ENCODE peak calls at places on chromosomes 13 and 19, in six cellular contexts. One of them, this sample, is unnamed.

GRCh38 chr13:48539550-48539949 is 6.7 kb upstream of the RCBTB2 start:
- DNase-seq in heart right ventricle: no peak
- DNase-seq in cardiac fibroblast: peak
- DNase-seq in esophagus muscularis mucosa: no peak
- DNase-seq in fibroblast of lung: no peak
- DNase-seq in brain microvascular endothelial cell: no peak
- DNase-seq in this sample: no peak

GRCh38 chr13:99766641-99767045 is 204.9 kb downstream of the ZIC5 start:
- DNase-seq in brain microvascular endothelial cell: peak
- DNase-seq in esophagus muscularis mucosa: no peak
- DNase-seq in fibroblast of lung: no peak
- DNase-seq in heart right ventricle: no peak
- DNase-seq in cardiac fibroblast: no peak
- DNase-seq in this sample: no peak

GRCh38 chr13:100465558-100465957 is 123.0 kb downstream of the GGACT start:
- DNase-seq in heart right ventricle: no peak
- DNase-seq in esophagus muscularis mucosa: no peak
- DNase-seq in brain microvascular endothelial cell: no peak
- DNase-seq in cardiac fibroblast: no peak
- DNase-seq in fibroblast of lung: no peak
- DNase-seq in this sample: no peak

GRCh38 chr19:30360378-30361106 is 11.6 kb upstream of the ZNF536 start:
- DNase-seq in cardiac fibroblast: no peak
- DNase-seq in esophagus muscularis mucosa: no peak
- DNase-seq in brain microvascular endothelial cell: no peak
- DNase-seq in heart right ventricle: no peak
- DNase-seq in fibroblast of lung: no peak
- DNase-seq in this sample: no peak

GRCh38 chr13:34900288-34900739 is 41.8 kb upstream of the NBEA start:
- DNase-seq in brain microvascular endothelial cell: no peak
- DNase-seq in esophagus muscularis mucosa: no peak
- DNase-seq in cardiac fibroblast: no peak
- DNase-seq in fibroblast of lung: no peak
- DNase-seq in heart right ventricle: no peak
- DNase-seq in this sample: no peak

GRCh38 chr13:36766295-36766694 is 52.7 kb upstream of the RFXAP start:
- DNase-seq in heart right ventricle: no peak
- DNase-seq in esophagus muscularis mucosa: no peak
- DNase-seq in fibroblast of lung: peak
- DNase-seq in brain microvascular endothelial cell: peak
- DNase-seq in cardiac fibroblast: peak
- DNase-seq in this sample: no peak

GRCh38 chr19:46850228-46851203 is at the start of gene AP2S1:
- DNase-seq in brain microvascular endothelial cell: peak
- DNase-seq in cardiac fibroblast: peak
- DNase-seq in fibroblast of lung: peak
- DNase-seq in esophagus muscularis mucosa: peak
- DNase-seq in heart right ventricle: peak
- DNase-seq in this sample: peak

GRCh38 chr19:15448014-15448777 is 1.6 kb downstream of the WIZ start:
- DNase-seq in heart right ventricle: no peak
- DNase-seq in cardiac fibroblast: no peak
- DNase-seq in brain microvascular endothelial cell: no peak
- DNase-seq in esophagus muscularis mucosa: no peak
- DNase-seq in fibroblast of lung: no peak
- DNase-seq in this sample: no peak

GRCh38 chr13:94630858-94631257 is 29.2 kb downstream of the GPR180 start:
- DNase-seq in esophagus muscularis mucosa: no peak
- DNase-seq in brain microvascular endothelial cell: no peak
- DNase-seq in cardiac fibroblast: no peak
- DNase-seq in fibroblast of lung: no peak
- DNase-seq in heart right ventricle: no peak
- DNase-seq in this sample: no peak

GRCh38 chr19:28169168-28169862 is 1043.6 kb downstream of the UQCRFS1 start:
- DNase-seq in fibroblast of lung: no peak
- DNase-seq in brain microvascular endothelial cell: no peak
- DNase-seq in esophagus muscularis mucosa: no peak
- DNase-seq in heart right ventricle: no peak
- DNase-seq in cardiac fibroblast: no peak
- DNase-seq in this sample: no peak

GRCh38 chr19:29587518-29587986 is 18.5 kb upstream of the POP4 start:
- DNase-seq in fibroblast of lung: peak
- DNase-seq in brain microvascular endothelial cell: peak
- DNase-seq in esophagus muscularis mucosa: no peak
- DNase-seq in heart right ventricle: no peak
- DNase-seq in cardiac fibroblast: peak
- DNase-seq in this sample: no peak

GRCh38 chr19:2072757-2073551 is 21.9 kb upstream of the MKNK2 start:
- DNase-seq in fibroblast of lung: no peak
- DNase-seq in brain microvascular endothelial cell: no peak
- DNase-seq in esophagus muscularis mucosa: no peak
- DNase-seq in heart right ventricle: no peak
- DNase-seq in cardiac fibroblast: no peak
- DNase-seq in this sample: no peak

GRCh38 chr13:77267362-77267761 is 59.5 kb downstream of the MYCBP2 start:
- DNase-seq in cardiac fibroblast: peak
- DNase-seq in brain microvascular endothelial cell: no peak
- DNase-seq in fibroblast of lung: no peak
- DNase-seq in heart right ventricle: no peak
- DNase-seq in esophagus muscularis mucosa: no peak
- DNase-seq in this sample: no peak

GRCh38 chr13:32255744-32256120 is 59.4 kb downstream of the ZAR1L start:
- DNase-seq in cardiac fibroblast: peak
- DNase-seq in esophagus muscularis mucosa: no peak
- DNase-seq in fibroblast of lung: no peak
- DNase-seq in brain microvascular endothelial cell: no peak
- DNase-seq in heart right ventricle: no peak
- DNase-seq in this sample: no peak

GRCh38 chr13:106100261-106100919 is 435.1 kb downstream of the EFNB2 start:
- DNase-seq in esophagus muscularis mucosa: no peak
- DNase-seq in cardiac fibroblast: no peak
- DNase-seq in fibroblast of lung: no peak
- DNase-seq in heart right ventricle: no peak
- DNase-seq in brain microvascular endothelial cell: no peak
- DNase-seq in this sample: no peak

GRCh38 chr19:17996826-17997316 is 11.1 kb upstream of the ARRDC2 start:
- DNase-seq in brain microvascular endothelial cell: peak
- DNase-seq in heart right ventricle: peak
- DNase-seq in esophagus muscularis mucosa: peak
- DNase-seq in fibroblast of lung: peak
- DNase-seq in cardiac fibroblast: peak
- DNase-seq in this sample: peak
- H3K4me3 ChIP-seq in brain microvascular endothelial cell: no peak
- H3K4me3 ChIP-seq in heart right ventricle: no peak
- H3K4me3 ChIP-seq in esophagus muscularis mucosa: no peak
- H3K4me3 ChIP-seq in fibroblast of lung: no peak
- H3K4me3 ChIP-seq in cardiac fibroblast: no peak
- H3K4me3 ChIP-seq in this sample: no peak

DNA sequence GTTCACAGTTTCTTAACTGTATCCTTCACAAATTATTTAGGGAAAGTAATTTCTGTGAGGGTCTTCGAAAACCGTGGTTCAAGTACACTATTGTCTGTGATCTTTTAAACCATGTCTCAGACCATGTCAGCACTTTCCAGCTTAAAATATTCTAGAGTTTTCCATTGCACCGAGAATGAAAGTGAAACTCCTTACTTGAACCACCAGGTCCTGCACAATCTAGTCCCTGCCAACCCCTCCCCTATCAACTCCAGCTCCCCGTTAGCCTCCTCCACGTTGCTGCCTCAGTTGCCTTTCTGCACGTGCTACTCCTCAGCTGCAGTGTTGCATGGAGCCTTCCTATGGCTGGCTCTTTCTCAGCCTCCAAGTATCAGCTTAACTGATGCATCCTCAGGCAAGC is 7.2 kb upstream of the STARD13 start:
- DNase-seq in esophagus muscularis mucosa: no peak
- DNase-seq in fibroblast of lung: no peak
- DNase-seq in brain microvascular endothelial cell: no peak
- DNase-seq in cardiac fibroblast: no peak
- DNase-seq in heart right ventricle: no peak
- DNase-seq in this sample: no peak
- H3K4me3 ChIP-seq in esophagus muscularis mucosa: no peak
- H3K4me3 ChIP-seq in fibroblast of lung: no peak
- H3K4me3 ChIP-seq in brain microvascular endothelial cell: no peak
- H3K4me3 ChIP-seq in cardiac fibroblast: peak
- H3K4me3 ChIP-seq in heart right ventricle: no peak
- H3K4me3 ChIP-seq in this sample: no peak

DNA sequence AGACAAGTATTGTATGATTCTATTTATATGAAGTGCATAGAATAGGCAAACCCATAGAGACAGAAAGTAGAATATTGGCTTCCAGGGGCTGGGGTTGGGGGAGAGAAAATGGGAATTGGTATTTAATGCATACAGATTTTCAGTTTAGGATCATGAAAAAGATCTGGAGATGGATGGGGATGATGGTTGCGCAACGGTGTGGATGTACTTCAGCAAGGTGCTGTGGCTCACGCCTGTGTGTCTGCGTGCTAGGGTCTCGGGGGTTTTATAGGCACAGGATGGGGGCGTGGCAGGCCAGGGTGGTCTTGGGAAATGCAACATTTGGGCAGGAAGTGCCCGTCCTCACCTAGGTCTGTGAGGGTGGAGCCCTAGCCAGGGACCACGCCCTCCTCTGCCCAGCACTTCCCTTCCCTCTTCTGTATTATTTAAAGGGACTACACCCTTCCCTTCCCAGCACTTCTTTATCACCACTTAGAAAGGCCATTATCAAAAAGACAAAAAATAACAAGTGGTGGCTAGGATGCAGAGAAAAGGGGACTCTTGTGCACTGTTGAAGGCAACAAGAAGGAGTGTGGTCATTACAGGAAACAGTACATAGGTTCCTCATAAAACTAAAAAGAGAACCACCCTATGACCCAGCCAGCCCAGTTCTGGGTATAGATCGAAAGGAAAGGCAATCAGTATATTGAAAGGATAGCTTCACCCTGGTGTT is 29.0 kb downstream of the LILRB4 start:
- DNase-seq in cardiac fibroblast: no peak
- DNase-seq in heart right ventricle: no peak
- DNase-seq in esophagus muscularis mucosa: no peak
- DNase-seq in brain microvascular endothelial cell: no peak
- DNase-seq in fibroblast of lung: no peak
- DNase-seq in this sample: no peak
- H3K4me3 ChIP-seq in cardiac fibroblast: no peak
- H3K4me3 ChIP-seq in heart right ventricle: no peak
- H3K4me3 ChIP-seq in esophagus muscularis mucosa: no peak
- H3K4me3 ChIP-seq in brain microvascular endothelial cell: no peak
- H3K4me3 ChIP-seq in fibroblast of lung: no peak
- H3K4me3 ChIP-seq in this sample: no peak

GRCh38 chr13:51624695-51625345 is 40.6 kb downstream of the WDFY2 start:
- DNase-seq in brain microvascular endothelial cell: no peak
- DNase-seq in cardiac fibroblast: no peak
- DNase-seq in heart right ventricle: no peak
- DNase-seq in fibroblast of lung: no peak
- DNase-seq in esophagus muscularis mucosa: no peak
- DNase-seq in this sample: no peak

GRCh38 chr13:51625555-51626345 is 41.5 kb downstream of the WDFY2 start:
- DNase-seq in heart right ventricle: peak
- DNase-seq in brain microvascular endothelial cell: no peak
- DNase-seq in esophagus muscularis mucosa: no peak
- DNase-seq in fibroblast of lung: no peak
- DNase-seq in cardiac fibroblast: no peak
- DNase-seq in this sample: peak

GRCh38 chr13:51621597-51621996 is 37.3 kb downstream of the WDFY2 start:
- DNase-seq in brain microvascular endothelial cell: no peak
- DNase-seq in heart right ventricle: no peak
- DNase-seq in esophagus muscularis mucosa: no peak
- DNase-seq in fibroblast of lung: no peak
- DNase-seq in cardiac fibroblast: no peak
- DNase-seq in this sample: no peak

GRCh38 chr13:51624207-51624606 is 39.9 kb downstream of the WDFY2 start:
- DNase-seq in cardiac fibroblast: no peak
- DNase-seq in esophagus muscularis mucosa: no peak
- DNase-seq in heart right ventricle: no peak
- DNase-seq in fibroblast of lung: no peak
- DNase-seq in brain microvascular endothelial cell: no peak
- DNase-seq in this sample: no peak

DNA sequence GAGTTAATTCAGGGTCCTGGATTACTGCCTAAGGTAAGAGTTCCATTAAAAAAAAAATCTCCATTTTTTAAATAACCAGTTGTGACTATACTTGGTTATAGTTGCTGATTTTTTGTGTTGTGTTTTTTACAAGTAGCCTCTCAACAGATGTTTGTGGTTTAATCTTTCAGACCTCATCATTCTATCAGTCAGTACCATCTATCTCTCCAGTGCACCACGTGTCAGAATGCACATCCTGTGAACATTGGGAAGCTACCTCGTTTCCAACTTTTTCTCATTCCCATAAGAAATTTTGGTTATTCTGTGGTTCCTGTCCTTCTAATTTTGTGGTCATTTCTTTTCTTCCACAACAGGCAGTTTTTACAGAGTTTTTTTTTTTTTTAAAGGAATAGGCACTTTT is 39.2 kb downstream of the WDFY2 start:
- DNase-seq in heart right ventricle: no peak
- DNase-seq in esophagus muscularis mucosa: no peak
- DNase-seq in fibroblast of lung: peak
- DNase-seq in cardiac fibroblast: no peak
- DNase-seq in brain microvascular endothelial cell: no peak
- DNase-seq in this sample: no peak
- H3K4me3 ChIP-seq in heart right ventricle: no peak
- H3K4me3 ChIP-seq in esophagus muscularis mucosa: no peak
- H3K4me3 ChIP-seq in fibroblast of lung: no peak
- H3K4me3 ChIP-seq in cardiac fibroblast: no peak
- H3K4me3 ChIP-seq in brain microvascular endothelial cell: no peak
- H3K4me3 ChIP-seq in this sample: no peak

GRCh38 chr13:46057251-46058015 is 4.9 kb upstream of the ZC3H13 start:
- DNase-seq in fibroblast of lung: no peak
- DNase-seq in heart right ventricle: no peak
- DNase-seq in brain microvascular endothelial cell: peak
- DNase-seq in cardiac fibroblast: peak
- DNase-seq in esophagus muscularis mucosa: no peak
- DNase-seq in this sample: no peak

GRCh38 chr13:46050771-46051170 is 1.8 kb downstream of the ZC3H13 start:
- DNase-seq in heart right ventricle: no peak
- DNase-seq in esophagus muscularis mucosa: no peak
- DNase-seq in cardiac fibroblast: no peak
- DNase-seq in brain microvascular endothelial cell: no peak
- DNase-seq in fibroblast of lung: no peak
- DNase-seq in this sample: no peak

GRCh38 chr13:46052314-46053161 is at the start of gene ZC3H13:
- DNase-seq in fibroblast of lung: peak
- DNase-seq in heart right ventricle: peak
- DNase-seq in esophagus muscularis mucosa: peak
- DNase-seq in brain microvascular endothelial cell: peak
- DNase-seq in cardiac fibroblast: peak
- DNase-seq in this sample: peak

GRCh38 chr13:46053162-46054012 is 841 bp upstream of the ZC3H13 start:
- DNase-seq in heart right ventricle: no peak
- DNase-seq in cardiac fibroblast: no peak
- DNase-seq in fibroblast of lung: no peak
- DNase-seq in esophagus muscularis mucosa: no peak
- DNase-seq in brain microvascular endothelial cell: no peak
- DNase-seq in this sample: no peak

DNA sequence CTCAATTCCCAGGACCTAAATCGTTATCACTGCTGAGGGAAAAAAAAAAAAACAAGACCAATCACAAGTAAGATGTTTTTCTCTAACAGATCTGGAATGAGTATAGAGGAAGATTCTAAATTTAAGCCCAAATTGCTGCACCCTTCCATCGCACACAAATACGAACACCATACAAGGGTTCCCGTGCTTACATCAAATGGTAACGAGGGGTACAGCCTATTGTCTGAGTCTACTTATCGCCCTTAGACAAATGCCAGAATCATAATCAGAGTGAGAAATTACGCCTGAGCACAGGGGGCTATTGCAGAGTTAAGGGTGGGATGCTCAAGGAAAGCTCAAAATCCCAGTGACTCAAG is 610 bp downstream of the ZC3H13 start:
- DNase-seq in heart right ventricle: no peak
- DNase-seq in fibroblast of lung: no peak
- DNase-seq in brain microvascular endothelial cell: no peak
- DNase-seq in esophagus muscularis mucosa: no peak
- DNase-seq in cardiac fibroblast: no peak
- DNase-seq in this sample: no peak
- H3K4me3 ChIP-seq in heart right ventricle: peak
- H3K4me3 ChIP-seq in fibroblast of lung: peak
- H3K4me3 ChIP-seq in brain microvascular endothelial cell: peak
- H3K4me3 ChIP-seq in esophagus muscularis mucosa: peak
- H3K4me3 ChIP-seq in cardiac fibroblast: peak
- H3K4me3 ChIP-seq in this sample: peak